ENCODE peak calls at places on chromosomes 13 and 19, in five cellular contexts. K, C, W, R and S are unnamed samples.

GRCh38 chr13:74681891-74682290 is 547.7 kb upstream of the KLF12 start:
- DNase-seq in W (no peak), C (no peak), K (no peak), R (no peak), S (no peak)

GRCh38 chr19:23916991-23917390 is 2.3 kb downstream of the ZNF726 start:
- DNase-seq in W (no peak), C (no peak), R (no peak), K (no peak), S (no peak)

GRCh38 chr13:113907637-113908617 is 44.1 kb upstream of the GAS6 start:
- DNase-seq in C (peak; percentile 27), W (no peak), K (peak; percentile 83), R (no peak), S (peak; percentile 18)

GRCh38 chr13:23797276-23797903 is 91.8 kb downstream of the MIPEP start:
- DNase-seq in K (no peak), R (no peak), W (no peak), C (no peak), S (no peak)

GRCh38 chr13:88042489-88042888 is 371.3 kb downstream of the SLITRK5 start:
- DNase-seq in C (no peak), W (no peak), R (no peak), K (peak; percentile 63), S (no peak)

GRCh38 chr19:30001794-30002193 is 59.8 kb downstream of the URI1 start:
- DNase-seq in K (no peak), C (no peak), R (no peak), W (no peak), S (no peak)

GRCh38 chr13:84400711-84401110 is 518.4 kb upstream of the SLITRK1 start:
- DNase-seq in W (no peak), R (no peak), C (no peak), K (peak; percentile 97), S (no peak)

GRCh38 chr19:3665681-3666544 is 34.4 kb downstream of the PIP5K1C start:
- DNase-seq in R (peak; percentile 56), C (peak; percentile 68), W (peak; percentile 63), K (no peak), S (peak; percentile 68)

GRCh38 chr19:4064551-4065260 is 2.0 kb downstream of the ZBTB7A start:
- DNase-seq in C (peak; percentile 58), R (no peak), W (peak; percentile 53), K (no peak), S (no peak)

GRCh38 chr13:77980592-77980991 is 62.0 kb upstream of the EDNRB start:
- DNase-seq in K (peak; percentile 61), R (no peak), C (no peak), W (no peak), S (no peak)

GRCh38 chr19:2014081-2014693 is 1.3 kb downstream of the BTBD2 start:
- DNase-seq in C (no peak), W (no peak), K (no peak), R (no peak), S (no peak)

GRCh38 chr19:5186293-5187050 is 154.1 kb downstream of the PTPRS start:
- DNase-seq in W (no peak), R (no peak), C (no peak), K (peak; percentile 10), S (no peak)